ENCODE peak calls at places on chromosomes 12 and 14, in five cellular contexts. E, M, A, N and H are unnamed samples.

GRCh38 chr14:86430807-86431206 is 900.9 kb downstream of the FLRT2 start:
- DNase-seq in M (no peak), N (peak; percentile 91), E (no peak), A (no peak), H (no peak)

GRCh38 chr12:32377344-32378000 is 21.9 kb upstream of the FGD4 start:
- DNase-seq in E (no peak), A (no peak), N (no peak), M (no peak), H (peak; percentile 13)

GRCh38 chr14:55329999-55330710 is 58.9 kb downstream of the FBXO34 start:
- DNase-seq in N (no peak), A (no peak), E (no peak), M (no peak), H (no peak)

GRCh38 chr14:98931911-98932310 is 340.1 kb downstream of the BCL11B start:
- DNase-seq in N (no peak), A (no peak), E (no peak), M (no peak), H (no peak)

GRCh38 chr12:120394483-120395367 is 25.8 kb upstream of the MSI1 start:
- DNase-seq in N (no peak), E (no peak), M (peak; percentile 91), A (no peak), H (no peak)

GRCh38 chr12:110917467-110917866 is 2.9 kb downstream of the MYL2 start:
- DNase-seq in M (no peak), A (no peak), N (no peak), E (no peak), H (peak; percentile 56)

GRCh38 chr12:75766263-75767160 is 255.1 kb upstream of the KRR1 start:
- DNase-seq in E (no peak), N (no peak), M (no peak), A (no peak), H (peak; percentile 95)

GRCh38 chr14:75879031-75879430 is 102.8 kb downstream of the TGFB3 start:
- DNase-seq in E (no peak), M (no peak), A (no peak), N (no peak), H (peak; percentile 32)

GRCh38 chr14:53663709-53664108 is 292.9 kb downstream of the BMP4 start:
- DNase-seq in E (no peak), M (no peak), A (no peak), N (peak; percentile 75), H (peak; percentile 41)

GRCh38 chr14:55587847-55588246 is 7.8 kb downstream of the KTN1 start:
- DNase-seq in E (no peak), M (no peak), N (no peak), A (no peak), H (no peak)

GRCh38 chr12:108313609-108314331 is 25.3 kb downstream of the CMKLR1 start:
- DNase-seq in N (no peak), E (no peak), M (no peak), A (no peak), H (peak; percentile 73)

GRCh38 chr12:10186299-10186698 is 7.5 kb downstream of the TMEM52B start:
- DNase-seq in M (no peak), E (no peak), N (no peak), A (peak; percentile 9), H (no peak)

GRCh38 chr14:41642402-41643195 is 35.9 kb downstream of the LRFN5 start:
- DNase-seq in E (no peak), M (peak; percentile 9), N (peak; percentile 23), A (no peak), H (no peak)

GRCh38 chr12:105317453-105317852 is 13.0 kb upstream of the C12orf75 start:
- DNase-seq in N (no peak), E (no peak), M (no peak), A (no peak), H (peak; percentile 15)

GRCh38 chr14:73234586-73235394 is 2.5 kb upstream of the PAPLN start:
- DNase-seq in M (no peak), N (no peak), A (no peak), E (no peak), H (no peak)

GRCh38 chr12:28027947-28028724 is 55.6 kb upstream of the PTHLH start:
- DNase-seq in M (no peak), A (no peak), E (no peak), N (no peak), H (no peak)

GRCh38 chr12:104519190-104519857 is 62.6 kb downstream of the CHST11 start:
- DNase-seq in N (no peak), A (no peak), M (no peak), E (no peak), H (peak; percentile 50)

GRCh38 chr12:4873947-4874346 is 35.8 kb upstream of the KCNA1 start:
- DNase-seq in N (no peak), A (no peak), M (no peak), E (no peak), H (no peak)

GRCh38 chr14:76138758-76139723 is 12.7 kb upstream of the GPATCH2L start:
- DNase-seq in N (peak; percentile 28), M (no peak), A (no peak), E (peak; percentile 18), H (no peak)

GRCh38 chr12:108697905-108698304 is 33.4 kb downstream of the CORO1C start:
- DNase-seq in E (no peak), N (no peak), A (no peak), M (no peak), H (no peak)

GRCh38 chr12:86137936-86138335 is 118.3 kb downstream of the MGAT4C start:
- DNase-seq in M (no peak), A (no peak), N (no peak), E (no peak), H (peak; percentile 29)

GRCh38 chr12:72889791-72890190 is 617.6 kb downstream of the TRHDE start:
- DNase-seq in N (no peak), M (no peak), E (no peak), A (no peak), H (no peak)